ENCODE peak calls at places on chromosomes 2 and 18, in ten cellular contexts. One of them, this sample, is unnamed. For H3K27me3, the result is how much of the 10 kb centered on the place peaks cover.

GRCh38 chr2:57965961-57966360 is 80.6 kb upstream of the VRK2 start:
- DNase-seq in upper lobe of left lung: no peak
- DNase-seq in suprapubic skin: no peak
- DNase-seq in IMR-90: no peak
- DNase-seq in CD8-positive, alpha-beta T cell: no peak
- DNase-seq in endodermal cell: no peak
- DNase-seq in right lobe of liver: no peak
- DNase-seq in lower lobe of right lung: no peak
- DNase-seq in testis: no peak
- DNase-seq in gastrocnemius medialis: no peak
- DNase-seq in this sample: no peak

GRCh38 chr2:195535911-195536522 is 121.0 kb upstream of the SLC39A10 start:
- DNase-seq in testis: peak
- DNase-seq in CD8-positive, alpha-beta T cell: peak
- DNase-seq in right lobe of liver: peak
- DNase-seq in upper lobe of left lung: peak
- DNase-seq in suprapubic skin: no peak
- DNase-seq in endodermal cell: no peak
- DNase-seq in IMR-90: no peak
- DNase-seq in lower lobe of right lung: peak
- DNase-seq in gastrocnemius medialis: peak
- DNase-seq in this sample: peak

GRCh38 chr2:121071058-121071504 is 213.9 kb downstream of the TFCP2L1 start:
- DNase-seq in CD8-positive, alpha-beta T cell: peak
- DNase-seq in suprapubic skin: no peak
- DNase-seq in testis: peak
- DNase-seq in IMR-90: peak
- DNase-seq in lower lobe of right lung: peak
- DNase-seq in gastrocnemius medialis: peak
- DNase-seq in right lobe of liver: no peak
- DNase-seq in upper lobe of left lung: peak
- DNase-seq in endodermal cell: peak
- DNase-seq in this sample: peak

GRCh38 chr2:157302492-157303099 is 23.0 kb downstream of the ERMN start:
- DNase-seq in testis: peak
- DNase-seq in CD8-positive, alpha-beta T cell: peak
- DNase-seq in suprapubic skin: no peak
- DNase-seq in endodermal cell: no peak
- DNase-seq in lower lobe of right lung: no peak
- DNase-seq in IMR-90: peak
- DNase-seq in upper lobe of left lung: peak
- DNase-seq in gastrocnemius medialis: no peak
- DNase-seq in right lobe of liver: no peak
- DNase-seq in this sample: no peak

GRCh38 chr2:181072486-181072885 is 92.1 kb downstream of the UBE2E3 start:
- DNase-seq in lower lobe of right lung: no peak
- DNase-seq in endodermal cell: no peak
- DNase-seq in gastrocnemius medialis: no peak
- DNase-seq in suprapubic skin: no peak
- DNase-seq in upper lobe of left lung: no peak
- DNase-seq in testis: no peak
- DNase-seq in right lobe of liver: no peak
- DNase-seq in CD8-positive, alpha-beta T cell: no peak
- DNase-seq in IMR-90: peak
- DNase-seq in this sample: no peak

GRCh38 chr2:177604291-177605065 is 211.9 kb downstream of the AGPS start:
- DNase-seq in CD8-positive, alpha-beta T cell: no peak
- DNase-seq in upper lobe of left lung: no peak
- DNase-seq in right lobe of liver: no peak
- DNase-seq in testis: peak
- DNase-seq in endodermal cell: peak
- DNase-seq in IMR-90: peak
- DNase-seq in suprapubic skin: no peak
- DNase-seq in gastrocnemius medialis: no peak
- DNase-seq in lower lobe of right lung: no peak
- DNase-seq in this sample: no peak

GRCh38 chr18:22170421-22171262 is 1.3 kb downstream of the GATA6 start:
- DNase-seq in gastrocnemius medialis: no peak
- DNase-seq in testis: peak
- DNase-seq in upper lobe of left lung: no peak
- DNase-seq in IMR-90: peak
- DNase-seq in right lobe of liver: peak
- DNase-seq in CD8-positive, alpha-beta T cell: no peak
- DNase-seq in suprapubic skin: no peak
- DNase-seq in lower lobe of right lung: peak
- DNase-seq in endodermal cell: peak
- DNase-seq in this sample: peak

GRCh38 chr18:12422936-12423335 is 15.2 kb downstream of the PRELID3A start:
- DNase-seq in testis: no peak
- DNase-seq in gastrocnemius medialis: no peak
- DNase-seq in endodermal cell: peak
- DNase-seq in right lobe of liver: no peak
- DNase-seq in upper lobe of left lung: no peak
- DNase-seq in CD8-positive, alpha-beta T cell: no peak
- DNase-seq in lower lobe of right lung: no peak
- DNase-seq in suprapubic skin: no peak
- DNase-seq in IMR-90: no peak
- DNase-seq in this sample: no peak

GRCh38 chr2:202072226-202072625 is 829 bp upstream of the KIAA2012 start:
- DNase-seq in endodermal cell: peak
- DNase-seq in upper lobe of left lung: no peak
- DNase-seq in gastrocnemius medialis: no peak
- DNase-seq in IMR-90: no peak
- DNase-seq in testis: no peak
- DNase-seq in CD8-positive, alpha-beta T cell: no peak
- DNase-seq in right lobe of liver: no peak
- DNase-seq in lower lobe of right lung: no peak
- DNase-seq in suprapubic skin: no peak
- DNase-seq in this sample: no peak

GRCh38 chr2:207083361-207084080 is 82.2 kb downstream of the KLF7 start:
- DNase-seq in right lobe of liver: no peak
- DNase-seq in lower lobe of right lung: no peak
- DNase-seq in IMR-90: no peak
- DNase-seq in gastrocnemius medialis: no peak
- DNase-seq in testis: no peak
- DNase-seq in endodermal cell: no peak
- DNase-seq in suprapubic skin: no peak
- DNase-seq in upper lobe of left lung: no peak
- DNase-seq in CD8-positive, alpha-beta T cell: no peak
- DNase-seq in this sample: no peak

GRCh38 chr2:236825989-236826510 is 256.4 kb downstream of the ACKR3 start:
- DNase-seq in suprapubic skin: peak
- DNase-seq in testis: no peak
- DNase-seq in CD8-positive, alpha-beta T cell: no peak
- DNase-seq in IMR-90: no peak
- DNase-seq in right lobe of liver: no peak
- DNase-seq in upper lobe of left lung: peak
- DNase-seq in lower lobe of right lung: no peak
- DNase-seq in gastrocnemius medialis: no peak
- DNase-seq in endodermal cell: no peak
- DNase-seq in this sample: no peak

GRCh38 chr2:143426296-143426695 is 297.1 kb downstream of the ARHGAP15 start:
- DNase-seq in right lobe of liver: no peak
- DNase-seq in endodermal cell: no peak
- DNase-seq in suprapubic skin: no peak
- DNase-seq in gastrocnemius medialis: no peak
- DNase-seq in testis: no peak
- DNase-seq in lower lobe of right lung: no peak
- DNase-seq in upper lobe of left lung: no peak
- DNase-seq in IMR-90: peak
- DNase-seq in CD8-positive, alpha-beta T cell: no peak
- DNase-seq in this sample: no peak

GRCh38 chr2:108932736-108933135 is 56.3 kb downstream of the EDAR start:
- DNase-seq in IMR-90: no peak
- DNase-seq in suprapubic skin: no peak
- DNase-seq in upper lobe of left lung: no peak
- DNase-seq in lower lobe of right lung: no peak
- DNase-seq in CD8-positive, alpha-beta T cell: no peak
- DNase-seq in endodermal cell: no peak
- DNase-seq in right lobe of liver: no peak
- DNase-seq in testis: no peak
- DNase-seq in gastrocnemius medialis: no peak
- DNase-seq in this sample: no peak

GRCh38 chr2:72457801-72458516 is 310.3 kb upstream of the CYP26B1 start:
- DNase-seq in endodermal cell: no peak
- DNase-seq in right lobe of liver: no peak
- DNase-seq in suprapubic skin: no peak
- DNase-seq in testis: no peak
- DNase-seq in gastrocnemius medialis: no peak
- DNase-seq in CD8-positive, alpha-beta T cell: no peak
- DNase-seq in lower lobe of right lung: no peak
- DNase-seq in upper lobe of left lung: no peak
- DNase-seq in IMR-90: peak
- DNase-seq in this sample: no peak

DNA sequence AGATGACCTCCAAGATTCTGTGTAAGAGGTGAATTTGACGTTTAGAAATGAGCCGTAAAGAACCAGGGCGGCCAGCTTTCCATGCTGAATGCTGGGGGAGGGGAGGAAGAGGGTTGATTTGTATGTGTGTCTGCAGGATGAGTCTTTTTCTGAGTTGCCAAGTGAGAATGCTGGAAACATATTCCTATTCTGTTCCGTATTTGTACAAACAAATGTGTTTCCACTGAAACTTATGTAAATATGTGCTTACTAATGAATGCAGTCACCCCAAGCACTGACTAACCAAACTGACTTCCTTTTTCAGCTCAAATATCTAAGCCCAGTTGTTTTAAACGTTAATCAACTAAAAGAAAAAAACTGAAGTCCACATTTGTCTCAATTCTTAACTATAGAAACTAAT is 74.9 kb upstream of the APCDD1 start:
- DNase-seq in upper lobe of left lung: no peak
- DNase-seq in right lobe of liver: no peak
- DNase-seq in lower lobe of right lung: no peak
- DNase-seq in endodermal cell: no peak
- DNase-seq in suprapubic skin: no peak
- DNase-seq in gastrocnemius medialis: no peak
- DNase-seq in testis: no peak
- DNase-seq in CD8-positive, alpha-beta T cell: no peak
- DNase-seq in IMR-90: peak
- DNase-seq in this sample: no peak
- H3K27me3 ChIP-seq in upper lobe of left lung: under half
- H3K27me3 ChIP-seq in right lobe of liver: under half
- H3K27me3 ChIP-seq in lower lobe of right lung: under half
- H3K27me3 ChIP-seq in endodermal cell: under half
- H3K27me3 ChIP-seq in suprapubic skin: under half
- H3K27me3 ChIP-seq in gastrocnemius medialis: under half
- H3K27me3 ChIP-seq in testis: under half
- H3K27me3 ChIP-seq in CD8-positive, alpha-beta T cell: under half
- H3K27me3 ChIP-seq in IMR-90: under half
- H3K27me3 ChIP-seq in this sample: under half

GRCh38 chr2:88690591-88691338 is 708 bp upstream of the RPIA start:
- DNase-seq in IMR-90: peak
- DNase-seq in right lobe of liver: peak
- DNase-seq in lower lobe of right lung: peak
- DNase-seq in suprapubic skin: no peak
- DNase-seq in CD8-positive, alpha-beta T cell: peak
- DNase-seq in testis: peak
- DNase-seq in upper lobe of left lung: peak
- DNase-seq in endodermal cell: no peak
- DNase-seq in gastrocnemius medialis: no peak
- DNase-seq in this sample: peak
- TF ChIP-seq CTCF in IMR-90: no peak
- TF ChIP-seq CTCF in right lobe of liver: no peak
- TF ChIP-seq CTCF in lower lobe of right lung: no peak
- TF ChIP-seq CTCF in suprapubic skin: peak
- TF ChIP-seq CTCF in CD8-positive, alpha-beta T cell: no peak
- TF ChIP-seq CTCF in testis: no peak
- TF ChIP-seq CTCF in upper lobe of left lung: no peak
- TF ChIP-seq CTCF in endodermal cell: no peak
- TF ChIP-seq CTCF in gastrocnemius medialis: no peak
- TF ChIP-seq CTCF in this sample: peak

GRCh38 chr18:46559296-46559695 is 97.7 kb downstream of the LOXHD1 start:
- DNase-seq in upper lobe of left lung: no peak
- DNase-seq in right lobe of liver: no peak
- DNase-seq in lower lobe of right lung: no peak
- DNase-seq in endodermal cell: no peak
- DNase-seq in CD8-positive, alpha-beta T cell: no peak
- DNase-seq in gastrocnemius medialis: no peak
- DNase-seq in suprapubic skin: no peak
- DNase-seq in IMR-90: no peak
- DNase-seq in testis: no peak
- DNase-seq in this sample: no peak
- H3K27me3 ChIP-seq in upper lobe of left lung: under half
- H3K27me3 ChIP-seq in right lobe of liver: under half
- H3K27me3 ChIP-seq in lower lobe of right lung: under half
- H3K27me3 ChIP-seq in endodermal cell: under half
- H3K27me3 ChIP-seq in CD8-positive, alpha-beta T cell: under half
- H3K27me3 ChIP-seq in gastrocnemius medialis: under half
- H3K27me3 ChIP-seq in suprapubic skin: under half
- H3K27me3 ChIP-seq in IMR-90: under half
- H3K27me3 ChIP-seq in testis: under half
- H3K27me3 ChIP-seq in this sample: under half

GRCh38 chr2:68248361-68248760 is 4.0 kb downstream of the PPP3R1 start:
- DNase-seq in CD8-positive, alpha-beta T cell: no peak
- DNase-seq in endodermal cell: no peak
- DNase-seq in upper lobe of left lung: no peak
- DNase-seq in testis: no peak
- DNase-seq in gastrocnemius medialis: no peak
- DNase-seq in IMR-90: no peak
- DNase-seq in lower lobe of right lung: no peak
- DNase-seq in suprapubic skin: no peak
- DNase-seq in right lobe of liver: no peak
- DNase-seq in this sample: no peak

GRCh38 chr2:68240446-68240845 is 11.9 kb downstream of the PPP3R1 start:
- DNase-seq in right lobe of liver: no peak
- DNase-seq in gastrocnemius medialis: no peak
- DNase-seq in suprapubic skin: no peak
- DNase-seq in CD8-positive, alpha-beta T cell: no peak
- DNase-seq in lower lobe of right lung: no peak
- DNase-seq in IMR-90: no peak
- DNase-seq in testis: no peak
- DNase-seq in upper lobe of left lung: no peak
- DNase-seq in endodermal cell: no peak
- DNase-seq in this sample: no peak

GRCh38 chr2:68245672-68246071 is 6.7 kb downstream of the PPP3R1 start:
- DNase-seq in testis: no peak
- DNase-seq in IMR-90: no peak
- DNase-seq in gastrocnemius medialis: no peak
- DNase-seq in upper lobe of left lung: no peak
- DNase-seq in suprapubic skin: no peak
- DNase-seq in right lobe of liver: no peak
- DNase-seq in CD8-positive, alpha-beta T cell: no peak
- DNase-seq in endodermal cell: no peak
- DNase-seq in lower lobe of right lung: no peak
- DNase-seq in this sample: no peak

GRCh38 chr2:68245066-68245465 is 7.3 kb downstream of the PPP3R1 start:
- DNase-seq in CD8-positive, alpha-beta T cell: no peak
- DNase-seq in suprapubic skin: no peak
- DNase-seq in IMR-90: no peak
- DNase-seq in endodermal cell: no peak
- DNase-seq in testis: no peak
- DNase-seq in right lobe of liver: no peak
- DNase-seq in gastrocnemius medialis: no peak
- DNase-seq in upper lobe of left lung: no peak
- DNase-seq in lower lobe of right lung: no peak
- DNase-seq in this sample: no peak

DNA sequence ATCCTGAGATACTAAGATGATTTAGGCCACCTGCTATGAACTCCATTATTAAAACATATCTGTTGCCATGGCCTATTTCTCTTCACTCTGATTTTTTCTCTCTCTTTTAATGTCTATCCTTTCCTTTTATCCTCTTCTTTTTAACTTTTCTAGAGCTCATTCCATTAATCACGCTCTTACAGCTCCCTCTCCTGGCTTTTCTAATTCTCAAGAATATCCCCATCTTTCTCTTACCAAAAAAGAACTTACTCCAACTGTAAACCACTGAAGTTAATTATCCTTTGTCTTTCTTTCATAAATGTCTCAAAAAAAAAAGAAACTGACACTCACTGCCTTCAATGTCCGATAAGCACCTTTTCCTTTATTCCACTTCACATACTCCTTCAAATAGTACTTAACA is 7.9 kb downstream of the PPP3R1 start:
- DNase-seq in suprapubic skin: no peak
- DNase-seq in endodermal cell: no peak
- DNase-seq in upper lobe of left lung: no peak
- DNase-seq in lower lobe of right lung: no peak
- DNase-seq in testis: no peak
- DNase-seq in right lobe of liver: no peak
- DNase-seq in IMR-90: no peak
- DNase-seq in CD8-positive, alpha-beta T cell: no peak
- DNase-seq in gastrocnemius medialis: no peak
- DNase-seq in this sample: no peak
- TF ChIP-seq CTCF in suprapubic skin: no peak
- TF ChIP-seq CTCF in endodermal cell: peak
- TF ChIP-seq CTCF in upper lobe of left lung: no peak
- TF ChIP-seq CTCF in lower lobe of right lung: no peak
- TF ChIP-seq CTCF in testis: no peak
- TF ChIP-seq CTCF in right lobe of liver: peak
- TF ChIP-seq CTCF in IMR-90: peak
- TF ChIP-seq CTCF in CD8-positive, alpha-beta T cell: no peak
- TF ChIP-seq CTCF in gastrocnemius medialis: no peak
- TF ChIP-seq CTCF in this sample: no peak